ENCODE peak calls at places on chromosomes 1 and 21, in eight cellular contexts. One of them, this sample, is unnamed.

GRCh38 chr1:53196485-53197271 is at the start of gene CPT2:
- DNase-seq in nephron progenitor cell: peak; percentile 93
- DNase-seq in nucleus accumbens: peak; percentile 75
- DNase-seq in kidney tubule cell: peak; percentile 92
- DNase-seq in 8988T: peak; percentile 70
- DNase-seq in Kasumi-1: peak; percentile 95
- DNase-seq in stimulated activated CD8-positive, alpha-beta memory T cell treated with anti-CD3 and anti-CD28 coated beads, Interleukin-4, amount 100 ng/mL, for 1 hour: peak; percentile 80
- DNase-seq in NCI-H1092 treated with DMSO at 0.1 percent for 48 hours: peak; percentile 83
- DNase-seq in this sample: peak; percentile 78

GRCh38 chr21:31630062-31630711 is 29.3 kb upstream of the SOD1 start:
- DNase-seq in nephron progenitor cell: no peak
- DNase-seq in nucleus accumbens: no peak
- DNase-seq in kidney tubule cell: peak; percentile 96
- DNase-seq in 8988T: no peak
- DNase-seq in Kasumi-1: no peak
- DNase-seq in stimulated activated CD8-positive, alpha-beta memory T cell treated with anti-CD3 and anti-CD28 coated beads, Interleukin-4, amount 100 ng/mL, for 1 hour: no peak
- DNase-seq in NCI-H1092 treated with DMSO at 0.1 percent for 48 hours: no peak
- DNase-seq in this sample: no peak

GRCh38 chr1:19771350-19771749 is 28.4 kb downstream of the TMCO4 start:
- DNase-seq in nephron progenitor cell: no peak
- DNase-seq in nucleus accumbens: no peak
- DNase-seq in kidney tubule cell: no peak
- DNase-seq in 8988T: no peak
- DNase-seq in Kasumi-1: no peak
- DNase-seq in stimulated activated CD8-positive, alpha-beta memory T cell treated with anti-CD3 and anti-CD28 coated beads, Interleukin-4, amount 100 ng/mL, for 1 hour: no peak
- DNase-seq in NCI-H1092 treated with DMSO at 0.1 percent for 48 hours: no peak
- DNase-seq in this sample: no peak

GRCh38 chr21:42310411-42311001 is 4.7 kb downstream of the TFF3 start:
- DNase-seq in nephron progenitor cell: no peak
- DNase-seq in nucleus accumbens: no peak
- DNase-seq in kidney tubule cell: no peak
- DNase-seq in 8988T: no peak
- DNase-seq in Kasumi-1: no peak
- DNase-seq in stimulated activated CD8-positive, alpha-beta memory T cell treated with anti-CD3 and anti-CD28 coated beads, Interleukin-4, amount 100 ng/mL, for 1 hour: no peak
- DNase-seq in NCI-H1092 treated with DMSO at 0.1 percent for 48 hours: no peak
- DNase-seq in this sample: no peak

GRCh38 chr1:166974647-166975345 is 544 bp downstream of the ILDR2 start:
- DNase-seq in nephron progenitor cell: peak; percentile 18
- DNase-seq in nucleus accumbens: no peak
- DNase-seq in kidney tubule cell: peak; percentile 9
- DNase-seq in 8988T: no peak
- DNase-seq in Kasumi-1: no peak
- DNase-seq in stimulated activated CD8-positive, alpha-beta memory T cell treated with anti-CD3 and anti-CD28 coated beads, Interleukin-4, amount 100 ng/mL, for 1 hour: no peak
- DNase-seq in NCI-H1092 treated with DMSO at 0.1 percent for 48 hours: peak; percentile 69
- DNase-seq in this sample: no peak

GRCh38 chr1:205935869-205936268 is 7.4 kb downstream of the SLC26A9 start:
- DNase-seq in nephron progenitor cell: no peak
- DNase-seq in nucleus accumbens: no peak
- DNase-seq in kidney tubule cell: no peak
- DNase-seq in 8988T: no peak
- DNase-seq in Kasumi-1: no peak
- DNase-seq in stimulated activated CD8-positive, alpha-beta memory T cell treated with anti-CD3 and anti-CD28 coated beads, Interleukin-4, amount 100 ng/mL, for 1 hour: no peak
- DNase-seq in NCI-H1092 treated with DMSO at 0.1 percent for 48 hours: no peak
- DNase-seq in this sample: no peak

GRCh38 chr1:37509181-37509580 is 5.4 kb downstream of the MEAF6 start:
- DNase-seq in nephron progenitor cell: no peak
- DNase-seq in nucleus accumbens: no peak
- DNase-seq in kidney tubule cell: peak; percentile 17
- DNase-seq in 8988T: no peak
- DNase-seq in Kasumi-1: peak; percentile 68
- DNase-seq in stimulated activated CD8-positive, alpha-beta memory T cell treated with anti-CD3 and anti-CD28 coated beads, Interleukin-4, amount 100 ng/mL, for 1 hour: no peak
- DNase-seq in NCI-H1092 treated with DMSO at 0.1 percent for 48 hours: no peak
- DNase-seq in this sample: no peak

GRCh38 chr1:202365092-202365815 is 16.8 kb downstream of the PPP1R12B start:
- DNase-seq in nephron progenitor cell: no peak
- DNase-seq in nucleus accumbens: no peak
- DNase-seq in kidney tubule cell: peak; percentile 33
- DNase-seq in 8988T: no peak
- DNase-seq in Kasumi-1: no peak
- DNase-seq in stimulated activated CD8-positive, alpha-beta memory T cell treated with anti-CD3 and anti-CD28 coated beads, Interleukin-4, amount 100 ng/mL, for 1 hour: no peak
- DNase-seq in NCI-H1092 treated with DMSO at 0.1 percent for 48 hours: no peak
- DNase-seq in this sample: no peak